ENCODE peak calls at places on chromosomes 5 and 9, in eight cellular contexts. J is mucosa of gallbladder; T is choroid plexus epithelial cell; F is neural progenitor cell; K is activated naive CD4-positive, alpha-beta T cell; G is amniotic epithelial cell; S is germinal center; H is NCI-H1694. W is an unnamed sample.

GRCh38 chr9:15135167-15135792 is 171.7 kb downstream of the TTC39B start:
- DNase-seq in J (peak; percentile 58), T (peak; percentile 83), F (peak; percentile 90), K (no peak), G (peak; percentile 74), S (peak; percentile 35), H (peak; percentile 92), W (peak; percentile 67)

GRCh38 chr5:180825768-180826525 is 23.3 kb upstream of the MGAT1 start:
- DNase-seq in J (peak; percentile 87), T (peak; percentile 71), F (no peak), K (no peak), G (peak; percentile 85), S (no peak), H (no peak), W (peak; percentile 67)

GRCh38 chr9:71036501-71036900 is 84.9 kb downstream of the TRPM3 start:
- DNase-seq in J (peak; percentile 57), T (peak; percentile 68), F (no peak), K (no peak), G (peak; percentile 29), S (no peak), H (no peak), W (no peak)

GRCh38 chr5:54738118-54738972 is 220.8 kb downstream of the SNX18 start:
- DNase-seq in J (peak; percentile 59), T (peak; percentile 35), F (no peak), K (no peak), G (peak; percentile 39), S (no peak), H (no peak), W (peak; percentile 80)

GRCh38 chr5:135993894-135994514 is 34.8 kb upstream of the TGFBI start:
- DNase-seq in J (no peak), T (peak; percentile 80), F (no peak), K (no peak), G (peak; percentile 94), S (no peak), H (no peak), W (no peak)

GRCh38 chr9:83473488-83473971 is 64.7 kb downstream of the FRMD3 start:
- DNase-seq in J (no peak), T (peak; percentile 69), F (no peak), K (no peak), G (peak; percentile 61), S (no peak), H (no peak), W (no peak)

GRCh38 chr5:62093981-62094380 is 212.0 kb upstream of the KIF2A start:
- DNase-seq in J (peak; percentile 18), T (peak; percentile 39), F (peak; percentile 15), K (no peak), G (peak; percentile 1), S (no peak), H (no peak), W (peak; percentile 10)

GRCh38 chr5:67983251-67983941 is 232.2 kb upstream of the PIK3R1 start:
- DNase-seq in J (no peak), T (peak; percentile 93), F (no peak), K (no peak), G (peak; percentile 8), S (no peak), H (no peak), W (no peak)

GRCh38 chr5:80269991-80270438 is 14.2 kb upstream of the SERINC5 start:
- DNase-seq in J (no peak), T (no peak), F (no peak), K (no peak), G (no peak), S (no peak), H (no peak), W (no peak)

GRCh38 chr5:167816864-167817263 is 474.6 kb upstream of the WWC1 start:
- DNase-seq in J (no peak), T (no peak), F (no peak), K (no peak), G (no peak), S (no peak), H (no peak), W (no peak)

GRCh38 chr5:64754066-64754465 is 14.4 kb downstream of the SREK1IP1 start:
- DNase-seq in J (no peak), T (no peak), F (no peak), K (no peak), G (no peak), S (no peak), H (no peak), W (no peak)

GRCh38 chr9:85960688-85961093 is 19.7 kb downstream of the NAA35 start:
- DNase-seq in J (no peak), T (peak; percentile 41), F (no peak), K (no peak), G (peak; percentile 84), S (no peak), H (no peak), W (no peak)

GRCh38 chr9:15308511-15308910 is 1.5 kb upstream of the TTC39B start:
- DNase-seq in J (no peak), T (peak; percentile 82), F (no peak), K (no peak), G (peak; percentile 80), S (no peak), H (no peak), W (no peak)

GRCh38 chr5:149240354-149240998 is 31.2 kb upstream of the AFAP1L1 start:
- DNase-seq in J (peak; percentile 64), T (no peak), F (no peak), K (peak; percentile 29), G (no peak), S (peak; percentile 19), H (no peak), W (peak; percentile 83)

GRCh38 chr5:102600964-102601363 is 102.2 kb upstream of the SLCO6A1 start:
- DNase-seq in J (no peak), T (peak; percentile 52), F (no peak), K (no peak), G (no peak), S (no peak), H (no peak), W (no peak)

GRCh38 chr9:72294952-72295351 is 70.1 kb downstream of the ZFAND5 start:
- DNase-seq in J (no peak), T (no peak), F (no peak), K (no peak), G (peak; percentile 87), S (no peak), H (no peak), W (peak; percentile 47)

GRCh38 chr5:37900692-37901091 is 60.9 kb upstream of the GDNF start:
- DNase-seq in J (peak; percentile 15), T (peak; percentile 47), F (peak; percentile 5), K (no peak), G (peak; percentile 30), S (no peak), H (no peak), W (peak; percentile 14)

GRCh38 chr5:132389453-132390286 is 20.2 kb downstream of the SLC22A5 start:
- DNase-seq in J (no peak), T (peak; percentile 96), F (no peak), K (no peak), G (peak; percentile 99), S (no peak), H (no peak), W (peak; percentile 46)

GRCh38 chr9:128215491-128216404 is 12.6 kb downstream of the DNM1 start:
- DNase-seq in J (no peak), T (peak; percentile 91), F (no peak), K (no peak), G (peak; percentile 93), S (no peak), H (no peak), W (no peak)

GRCh38 chr9:79694676-79695400 is 123.1 kb downstream of the TLE4 start:
- DNase-seq in J (no peak), T (peak; percentile 98), F (peak; percentile 81), K (no peak), G (peak; percentile 90), S (no peak), H (no peak), W (no peak)

GRCh38 chr9:129102791-129103594 is 7.6 kb downstream of the CRAT start:
- DNase-seq in J (peak; percentile 28), T (peak; percentile 67), F (peak; percentile 79), K (no peak), G (peak; percentile 44), S (peak; percentile 42), H (peak; percentile 44), W (peak; percentile 63)

GRCh38 chr9:129258823-129259301 is 80.8 kb upstream of the IER5L start:
- DNase-seq in J (no peak), T (no peak), F (no peak), K (no peak), G (no peak), S (no peak), H (no peak), W (no peak)

GRCh38 chr5:78554595-78554994 is 94.0 kb downstream of the LHFPL2 start:
- DNase-seq in J (no peak), T (no peak), F (no peak), K (no peak), G (no peak), S (no peak), H (no peak), W (no peak)

GRCh38 chr5:132059043-132059695 is 1.3 kb upstream of the IL3 start:
- DNase-seq in J (no peak), T (no peak), F (no peak), K (no peak), G (no peak), S (no peak), H (no peak), W (peak; percentile 25)

GRCh38 chr9:133516256-133516960 is 8.4 kb downstream of the MYMK start:
- DNase-seq in J (no peak), T (no peak), F (no peak), K (no peak), G (no peak), S (no peak), H (no peak), W (no peak)

GRCh38 chr5:52884453-52884852 is 96.7 kb downstream of the ITGA1 start:
- DNase-seq in J (no peak), T (no peak), F (no peak), K (no peak), G (no peak), S (no peak), H (no peak), W (no peak)

GRCh38 chr5:139543423-139543991 is 17.6 kb upstream of the UBE2D2 start:
- DNase-seq in J (peak; percentile 64), T (peak; percentile 27), F (peak; percentile 76), K (no peak), G (peak; percentile 31), S (peak; percentile 83), H (no peak), W (peak; percentile 82)

GRCh38 chr9:116387934-116388714 is 234.5 kb downstream of the PAPPA start:
- DNase-seq in J (no peak), T (no peak), F (no peak), K (no peak), G (no peak), S (no peak), H (no peak), W (no peak)

GRCh38 chr9:91898451-91899433 is 51.3 kb downstream of the ROR2 start:
- DNase-seq in J (peak; percentile 16), T (peak; percentile 93), F (peak; percentile 38), K (no peak), G (peak; percentile 81), S (no peak), H (no peak), W (peak; percentile 28)

GRCh38 chr9:89778100-89779085 is 173.6 kb downstream of the GADD45G start:
- DNase-seq in J (peak; percentile 44), T (no peak), F (no peak), K (no peak), G (peak; percentile 61), S (no peak), H (no peak), W (no peak)

GRCh38 chr9:82127993-82128710 is 139.6 kb downstream of the SPATA31D1 start:
- DNase-seq in J (no peak), T (no peak), F (no peak), K (no peak), G (no peak), S (peak; percentile 60), H (peak; percentile 62), W (no peak)

GRCh38 chr9:126365780-126366179 is 39.2 kb downstream of the MVB12B start:
- DNase-seq in J (no peak), T (no peak), F (no peak), K (no peak), G (no peak), S (no peak), H (no peak), W (no peak)

GRCh38 chr5:126837907-126838539 is 61.1 kb downstream of the LMNB1 start:
- DNase-seq in J (no peak), T (peak; percentile 72), F (no peak), K (no peak), G (peak; percentile 84), S (no peak), H (no peak), W (no peak)

GRCh38 chr9:78118742-78119473 is 87.3 kb upstream of the GNAQ start:
- DNase-seq in J (no peak), T (peak; percentile 65), F (no peak), K (no peak), G (peak; percentile 92), S (no peak), H (no peak), W (peak; percentile 38)